ENCODE peak calls at places on chromosomes 4 and X, in six cellular contexts. W is tibial artery, E is mucosa of descending colon, C is fibroblast of mammary gland, T is left lung, Y is PC-3. F is an unnamed sample.

GRCh38 chr4:73964862-73965611 is 16.8 kb downstream of the PF4 start:
- DNase-seq in W (no peak), E (peak; percentile 27), C (peak; percentile 28), T (no peak), Y (no peak), F (no peak)

GRCh38 chr4:151865327-151865726 is 104.5 kb upstream of the GATB start:
- DNase-seq in W (peak; percentile 83), E (peak; percentile 61), C (no peak), T (peak; percentile 72), Y (no peak), F (no peak)

GRCh38 chr4:69594382-69594781 is 45.1 kb downstream of the UGT2A2 start:
- DNase-seq in W (no peak), E (no peak), C (no peak), T (no peak), Y (no peak), F (no peak)

GRCh38 chr4:159258889-159259560 is 156.1 kb downstream of the RAPGEF2 start:
- DNase-seq in W (no peak), E (no peak), C (no peak), T (no peak), Y (no peak), F (no peak)

GRCh38 chrX:22699591-22700091 is 300.1 kb upstream of the DDX53 start:
- DNase-seq in W (peak; percentile 26), E (no peak), C (peak; percentile 69), T (no peak), Y (peak; percentile 2), F (no peak)

GRCh38 chr4:1174941-1175634 is 2.7 kb upstream of the SPON2 start:
- DNase-seq in W (peak; percentile 28), E (no peak), C (no peak), T (peak; percentile 64), Y (no peak), F (no peak)

GRCh38 chrX:74251006-74251930 is 52.7 kb upstream of the ZCCHC13 start:
- DNase-seq in W (peak; percentile 20), E (peak; percentile 67), C (peak; percentile 51), T (no peak), Y (peak; percentile 38), F (peak; percentile 58)

GRCh38 chr4:124179521-124180186 is 532.9 kb downstream of the ANKRD50 start:
- DNase-seq in W (no peak), E (no peak), C (no peak), T (no peak), Y (no peak), F (no peak)

GRCh38 chr4:17515724-17516407 is 901 bp downstream of the CLRN2 start:
- DNase-seq in W (no peak), E (no peak), C (no peak), T (no peak), Y (no peak), F (peak; percentile 31)

GRCh38 chrX:149114001-149114400 is 391.1 kb downstream of the IDS start:
- DNase-seq in W (no peak), E (no peak), C (no peak), T (peak; percentile 32), Y (no peak), F (no peak)

GRCh38 chrX:102154218-102154860 is 1.4 kb downstream of the BEX5 start:
- DNase-seq in W (no peak), E (peak; percentile 9), C (no peak), T (no peak), Y (no peak), F (no peak)

GRCh38 chr4:25029479-25030282 is 1.1 kb downstream of the LGI2 start:
- DNase-seq in W (no peak), E (no peak), C (no peak), T (no peak), Y (no peak), F (no peak)

GRCh38 chr4:164239976-164240375 is 514.0 kb upstream of the SMIM31 start:
- DNase-seq in W (no peak), E (no peak), C (no peak), T (no peak), Y (peak; percentile 57), F (no peak)

GRCh38 chrX:15269120-15269519 is 763 bp downstream of the ASB9 start:
- DNase-seq in W (no peak), E (no peak), C (no peak), T (no peak), Y (peak; percentile 70), F (no peak)

GRCh38 chr4:135365065-135365464 is 1163.5 kb upstream of the PABPC4L start:
- DNase-seq in W (no peak), E (no peak), C (no peak), T (no peak), Y (peak; percentile 41), F (no peak)

GRCh38 chr4:19095491-19096046 is 1074.0 kb upstream of the LCORL start:
- DNase-seq in W (no peak), E (no peak), C (no peak), T (no peak), Y (no peak), F (no peak)

GRCh38 chr4:40515398-40516293 is 114.0 kb downstream of the RBM47 start:
- DNase-seq in W (peak; percentile 21), E (peak; percentile 90), C (peak; percentile 51), T (no peak), Y (peak; percentile 5), F (no peak)

GRCh38 chr4:104393649-104394048 is 101.0 kb downstream of the CXXC4 start:
- DNase-seq in W (no peak), E (no peak), C (no peak), T (no peak), Y (no peak), F (no peak)

GRCh38 chr4:111618908-111619307 is 526.3 kb upstream of the FAM241A start:
- DNase-seq in W (no peak), E (no peak), C (peak; percentile 37), T (no peak), Y (peak; percentile 22), F (no peak)

GRCh38 chr4:53510981-53511380 is 80.3 kb downstream of the LNX1 start:
- DNase-seq in W (no peak), E (no peak), C (peak; percentile 87), T (no peak), Y (no peak), F (no peak)

GRCh38 chr4:125041372-125041930 is 273.3 kb upstream of the FAT4 start:
- DNase-seq in W (no peak), E (no peak), C (no peak), T (no peak), Y (no peak), F (no peak)

GRCh38 chrX:15298780-15299179 is 16.7 kb downstream of the ASB11 start:
- DNase-seq in W (no peak), E (no peak), C (no peak), T (no peak), Y (no peak), F (no peak)

GRCh38 chrX:150360331-150360730 is 2.8 kb upstream of the MAMLD1 start:
- DNase-seq in W (no peak), E (no peak), C (no peak), T (no peak), Y (no peak), F (no peak)

DNA sequence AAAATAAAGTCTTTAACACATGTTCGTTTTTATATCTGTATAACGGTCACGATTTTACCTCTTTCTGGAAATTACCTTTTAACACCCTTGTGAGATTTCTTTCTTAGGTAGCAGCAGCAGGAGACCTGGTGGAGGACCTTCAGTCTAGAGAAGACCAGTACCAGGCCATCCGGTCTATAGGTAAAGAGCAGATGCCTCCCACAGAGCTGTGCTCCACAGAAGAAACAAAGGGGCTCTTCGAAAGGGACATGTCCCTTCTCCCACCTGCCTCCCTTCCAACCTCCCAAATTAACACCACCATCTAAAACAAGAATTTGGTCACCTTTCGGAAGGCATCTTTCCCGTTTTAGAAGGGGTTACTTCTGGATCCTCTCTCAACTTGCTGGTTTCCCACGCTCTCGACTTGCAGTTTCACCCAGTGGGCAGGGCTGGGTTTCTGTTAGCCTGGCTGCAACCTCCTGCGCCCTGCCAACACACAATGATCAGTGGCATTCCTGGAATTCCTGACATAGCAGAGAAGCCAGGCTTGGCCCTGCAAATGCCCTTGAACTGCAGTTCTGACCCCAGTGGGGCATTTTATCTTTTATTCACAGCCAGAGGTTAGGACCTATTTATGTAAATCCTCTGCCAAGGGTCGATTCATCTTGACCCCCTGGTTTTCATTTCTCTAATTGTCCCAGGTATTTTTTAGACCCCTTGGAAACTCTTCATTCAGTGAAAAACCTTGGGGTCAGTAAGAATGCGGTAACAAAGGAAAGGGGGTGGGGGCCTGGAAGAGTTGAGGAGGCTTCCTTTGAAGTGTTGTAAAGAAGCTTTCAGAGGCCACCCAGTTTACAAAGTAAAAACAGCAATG is 217.8 kb downstream of the ZNF674 start:
- DNase-seq in W (no peak), E (peak; percentile 28), C (no peak), T (no peak), Y (peak; percentile 91), F (no peak)
- H3K4me3 ChIP-seq in W (peak overlapping the region; percentile 29), E (no peak overlapping the region), C (no peak overlapping the region), T (no peak overlapping the region), Y (peak overlapping the region; percentile 64), F (no peak overlapping the region)

DNA sequence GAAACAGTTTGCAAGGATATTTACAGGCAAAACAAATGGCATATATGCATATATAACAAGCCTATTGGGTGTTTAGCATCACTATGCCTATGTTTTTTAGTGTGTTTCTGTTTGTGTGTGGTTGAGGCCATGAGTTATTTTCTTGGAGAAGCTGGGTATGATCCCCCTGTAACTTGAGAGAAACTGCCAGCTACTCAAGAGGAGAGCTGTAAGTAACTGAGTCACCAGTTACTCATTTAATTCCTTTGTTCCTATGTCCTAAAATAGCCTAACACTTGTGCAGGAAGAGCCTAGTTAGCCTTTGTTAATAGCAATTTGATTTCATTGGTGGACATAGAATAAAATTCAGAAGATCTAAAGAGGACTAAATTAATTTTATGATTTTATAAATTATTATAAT is 79.1 kb downstream of the PWWP3B start:
- DNase-seq in W (no peak), E (no peak), C (peak; percentile 58), T (no peak), Y (peak; percentile 35), F (no peak)
- H3K4me3 ChIP-seq in W (no peak overlapping the region), E (no peak overlapping the region), C (no peak overlapping the region), T (no peak overlapping the region), Y (no peak overlapping the region), F (no peak overlapping the region)

GRCh38 chrX:6363193-6363592 is 134.5 kb upstream of the NLGN4X start:
- DNase-seq in W (no peak), E (no peak), C (no peak), T (no peak), Y (no peak), F (no peak)
- H3K4me3 ChIP-seq in W (no peak overlapping the region), E (no peak overlapping the region), C (no peak overlapping the region), T (no peak overlapping the region), Y (no peak overlapping the region), F (no peak overlapping the region)

GRCh38 chr4:112655270-112655669 is 18.3 kb downstream of the LARP7 start:
- DNase-seq in W (no peak), E (no peak), C (no peak), T (no peak), Y (no peak), F (no peak)
- H3K4me3 ChIP-seq in W (no peak overlapping the region), E (no peak overlapping the region), C (no peak overlapping the region), T (no peak overlapping the region), Y (no peak overlapping the region), F (no peak overlapping the region)